ENCODE peak calls at places on chromosome 5, in five cellular contexts. Z is body of pancreas, A is progenitor cell of endocrine pancreas, L is frontal cortex, E is caudate nucleus. W is an unnamed sample.

GRCh38 chr5:56172225-56172624 is 60.9 kb downstream of the ANKRD55 start:
- DNase-seq in Z (no peak), L (no peak), A (no peak), E (no peak), W (no peak)

GRCh38 chr5:3386676-3387075 is 209.0 kb upstream of the IRX1 start:
- DNase-seq in Z (no peak), E (no peak), A (no peak), L (no peak), W (no peak)

GRCh38 chr5:123098767-123099513 is 9.9 kb downstream of the PRDM6 start:
- DNase-seq in L (no peak), Z (no peak), A (no peak), E (no peak), W (no peak)

GRCh38 chr5:3994635-3995034 is 399.0 kb downstream of the IRX1 start:
- DNase-seq in E (no peak), L (no peak), A (no peak), Z (no peak), W (no peak)

GRCh38 chr5:160369990-160370712 is at the start of gene C1QTNF2:
- DNase-seq in L (no peak), Z (peak), A (peak), E (no peak), W (peak)

GRCh38 chr5:32522429-32523143 is 62.8 kb upstream of the SUB1 start:
- DNase-seq in E (no peak), L (no peak), A (no peak), Z (no peak), W (no peak)

GRCh38 chr5:149901511-149901910 is 43.1 kb downstream of the PDE6A start:
- DNase-seq in A (no peak), Z (no peak), L (no peak), E (no peak), W (no peak)

GRCh38 chr5:16437974-16438373 is 27.6 kb downstream of the ZNF622 start:
- DNase-seq in L (no peak), Z (no peak), E (no peak), A (no peak), W (no peak)

GRCh38 chr5:56329652-56330051 is 96.5 kb upstream of the ANKRD55 start:
- DNase-seq in L (no peak), E (no peak), A (no peak), Z (no peak), W (no peak)

GRCh38 chr5:61840354-61840753 is 465.7 kb upstream of the KIF2A start:
- DNase-seq in E (no peak), L (no peak), Z (no peak), A (no peak), W (peak)

GRCh38 chr5:157371655-157372471 is 88.2 kb upstream of the NIPAL4 start:
- DNase-seq in A (no peak), E (no peak), L (no peak), Z (no peak), W (no peak)

GRCh38 chr5:139414601-139415121 is 10.8 kb upstream of the SPATA24 start:
- DNase-seq in L (no peak), Z (no peak), E (no peak), A (no peak), W (no peak)

GRCh38 chr5:86613459-86613858 is 4.3 kb upstream of the COX7C start:
- DNase-seq in E (no peak), L (no peak), Z (no peak), A (no peak), W (no peak)

GRCh38 chr5:179914032-179914755 is 6.5 kb upstream of the TBC1D9B start:
- DNase-seq in L (no peak), Z (no peak), E (no peak), A (no peak), W (no peak)

GRCh38 chr5:138611295-138612220 is 36.4 kb upstream of the HSPA9 start:
- DNase-seq in E (no peak), A (peak), Z (no peak), L (no peak), W (no peak)

GRCh38 chr5:34656700-34657549 is 797 bp downstream of the RAI14 start:
- DNase-seq in L (peak), E (no peak), A (peak), Z (peak), W (no peak)

GRCh38 chr5:165457854-165458481 is 1952.5 kb downstream of the MAT2B start:
- DNase-seq in L (no peak), Z (peak), A (no peak), E (no peak), W (peak)

GRCh38 chr5:2001300-2001699 is 118.6 kb upstream of the IRX4 start:
- DNase-seq in L (no peak), A (no peak), E (no peak), Z (no peak), W (no peak)

GRCh38 chr5:61732376-61732775 is 400.3 kb downstream of the ZSWIM6 start:
- DNase-seq in A (no peak), L (no peak), E (no peak), Z (peak), W (no peak)

GRCh38 chr5:139458580-139459407 is 3.7 kb downstream of the ECSCR start:
- DNase-seq in L (no peak), Z (no peak), E (no peak), A (no peak), W (no peak)

GRCh38 chr5:157241483-157241882 is 24.4 kb upstream of the CYFIP2 start:
- DNase-seq in E (no peak), Z (no peak), A (no peak), L (no peak), W (no peak)

GRCh38 chr5:115389799-115390382 is 93.4 kb upstream of the CCDC112 start:
- DNase-seq in L (no peak), A (no peak), E (no peak), Z (no peak), W (no peak)

GRCh38 chr5:60883229-60883628 is 39.2 kb upstream of the ELOVL7 start:
- DNase-seq in Z (no peak), A (no peak), L (peak), E (no peak), W (no peak)

GRCh38 chr5:133149333-133149732 is 97.5 kb downstream of the HSPA4 start:
- DNase-seq in Z (peak), A (no peak), E (no peak), L (no peak), W (no peak)

GRCh38 chr5:74028976-74029375 is 403.0 kb downstream of the ARHGEF28 start:
- DNase-seq in Z (no peak), L (no peak), A (no peak), E (no peak), W (no peak)

GRCh38 chr5:81717815-81718214 is 33.1 kb downstream of the SSBP2 start:
- DNase-seq in E (no peak), Z (no peak), L (no peak), A (no peak), W (no peak)

GRCh38 chr5:157252741-157253465 is 13.0 kb upstream of the CYFIP2 start:
- DNase-seq in E (no peak), Z (no peak), L (no peak), A (no peak), W (no peak)

GRCh38 chr5:27523629-27524028 is 485.2 kb upstream of the CDH9 start:
- DNase-seq in Z (no peak), E (no peak), A (no peak), L (no peak), W (no peak)

GRCh38 chr5:43270686-43271085 is 42.5 kb downstream of the HMGCS1 start:
- DNase-seq in Z (no peak), L (no peak), A (no peak), E (no peak), W (no peak)

GRCh38 chr5:8845316-8845715 is 700.6 kb downstream of the SEMA5A start:
- DNase-seq in E (no peak), A (no peak), L (no peak), Z (no peak), W (no peak)

GRCh38 chr5:139667730-139668063 is 19.5 kb downstream of the CXXC5 start:
- DNase-seq in Z (no peak), L (no peak), E (no peak), A (no peak), W (no peak)

GRCh38 chr5:172448999-172449398 is 5.3 kb downstream of the SH3PXD2B start:
- DNase-seq in Z (no peak), L (no peak), A (no peak), E (no peak), W (no peak)

W was measured in NT2/D1.